ENCODE peak calls at places on chromosomes 11 and 22, in six cellular contexts. N, R, I, C, X and K are unnamed samples.

GRCh38 chr22:35023692-35024363 is 42.1 kb upstream of the ISX start:
- DNase-seq in N (peak), R (no peak), I (peak), C (peak), X (peak), K (peak)

GRCh38 chr11:8707541-8708270 is 25.1 kb downstream of the RPL27A start:
- DNase-seq in N (no peak), R (no peak), I (no peak), C (no peak), X (no peak), K (no peak)

GRCh38 chr11:94224078-94224477 is 80.3 kb upstream of the IZUMO1R start:
- DNase-seq in N (no peak), R (peak), I (no peak), C (no peak), X (no peak), K (no peak)

GRCh38 chr11:34667810-34668582 is 47.1 kb downstream of the EHF start:
- DNase-seq in N (no peak), R (no peak), I (no peak), C (no peak), X (no peak), K (peak)

GRCh38 chr11:78295991-78296930 is 107.5 kb downstream of the USP35 start:
- DNase-seq in N (no peak), R (peak), I (no peak), C (peak), X (no peak), K (peak)

GRCh38 chr11:34633990-34634725 is 13.3 kb downstream of the EHF start:
- DNase-seq in N (no peak), R (peak), I (no peak), C (no peak), X (no peak), K (no peak)

GRCh38 chr22:39731881-39732555 is 161.5 kb downstream of the CACNA1I start:
- DNase-seq in N (no peak), R (no peak), I (no peak), C (no peak), X (peak), K (no peak)

GRCh38 chr11:1219836-1220810 is 2.7 kb upstream of the MUC5B start:
- DNase-seq in N (peak), R (no peak), I (no peak), C (no peak), X (peak), K (no peak)

GRCh38 chr22:47586038-47586437 is 823.6 kb downstream of the TBC1D22A start:
- DNase-seq in N (no peak), R (no peak), I (no peak), C (no peak), X (no peak), K (no peak)

GRCh38 chr22:16989915-16990314 is 18.1 kb downstream of the GAB4 start:
- DNase-seq in N (no peak), R (no peak), I (no peak), C (no peak), X (no peak), K (no peak)

GRCh38 chr11:35321532-35322320 is 97.6 kb downstream of the SLC1A2 start:
- DNase-seq in N (no peak), R (peak), I (no peak), C (no peak), X (no peak), K (peak)

GRCh38 chr11:14315130-14315529 is 43.9 kb downstream of the RRAS2 start:
- DNase-seq in N (no peak), R (no peak), I (no peak), C (no peak), X (no peak), K (no peak)

GRCh38 chr11:101363706-101364275 is 220.0 kb downstream of the TRPC6 start:
- DNase-seq in N (no peak), R (no peak), I (no peak), C (no peak), X (no peak), K (peak)

GRCh38 chr11:43870981-43871550 is 9.6 kb upstream of the ALKBH3 start:
- DNase-seq in N (no peak), R (no peak), I (no peak), C (no peak), X (no peak), K (no peak)

GRCh38 chr11:61966673-61967176 is 709 bp downstream of the FTH1 start:
- DNase-seq in N (no peak), R (no peak), I (no peak), C (peak), X (no peak), K (peak)

GRCh38 chr11:94835571-94835970 is 67.4 kb downstream of the AMOTL1 start:
- DNase-seq in N (no peak), R (peak), I (no peak), C (peak), X (no peak), K (no peak)

GRCh38 chr22:30301995-30302809 is 12.9 kb upstream of the CASTOR1 start:
- DNase-seq in N (no peak), R (peak), I (no peak), C (peak), X (no peak), K (peak)

GRCh38 chr11:14519692-14520085 is 497 bp downstream of the PSMA1 start:
- DNase-seq in N (no peak), R (peak), I (no peak), C (no peak), X (no peak), K (no peak)

DNA sequence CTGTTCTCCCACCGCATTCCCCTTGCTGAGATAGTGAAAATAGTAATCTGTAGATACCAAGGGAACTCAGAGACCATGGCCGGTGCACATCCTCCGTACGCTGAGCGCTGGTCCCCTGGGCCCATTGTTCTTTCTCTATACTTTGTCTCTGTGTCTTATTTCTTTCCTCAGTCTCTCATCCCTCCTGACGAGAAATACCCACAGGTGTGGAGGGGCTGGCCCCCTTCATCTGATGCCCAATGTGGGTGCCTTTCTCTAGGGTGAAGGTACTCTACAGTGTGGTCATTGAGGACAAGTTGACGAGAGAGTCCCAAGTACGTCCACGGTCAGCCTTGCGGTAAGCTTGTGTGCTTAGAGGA is 41.6 kb downstream of the IGLL1 start:
- DNase-seq in N (peak), R (no peak), I (no peak), C (no peak), X (no peak), K (peak)
- H3K4ac ChIP-seq in N (no peak), R (no peak), I (no peak), C (no peak), X (no peak), K (peak)

GRCh38 chr11:30172872-30173271 is 57.9 kb upstream of the FSHB start:
- DNase-seq in N (no peak), R (no peak), I (no peak), C (no peak), X (no peak), K (no peak)
- H4K91ac ChIP-seq in N (no peak), R (no peak), I (no peak), C (no peak), X (no peak), K (no peak)

GRCh38 chr11:123393312-123393927 is 36.6 kb upstream of the GRAMD1B start:
- DNase-seq in N (no peak), R (no peak), I (no peak), C (no peak), X (no peak), K (no peak)
- H3K4me2 ChIP-seq in N (no peak), R (no peak), I (peak), C (no peak), X (no peak), K (no peak)

GRCh38 chr11:108866781-108867180 is 201.9 kb downstream of the DDX10 start:
- DNase-seq in N (no peak), R (no peak), I (no peak), C (no peak), X (no peak), K (no peak)
- H3K4ac ChIP-seq in N (no peak), R (no peak), I (no peak), C (no peak), X (no peak), K (no peak)

DNA sequence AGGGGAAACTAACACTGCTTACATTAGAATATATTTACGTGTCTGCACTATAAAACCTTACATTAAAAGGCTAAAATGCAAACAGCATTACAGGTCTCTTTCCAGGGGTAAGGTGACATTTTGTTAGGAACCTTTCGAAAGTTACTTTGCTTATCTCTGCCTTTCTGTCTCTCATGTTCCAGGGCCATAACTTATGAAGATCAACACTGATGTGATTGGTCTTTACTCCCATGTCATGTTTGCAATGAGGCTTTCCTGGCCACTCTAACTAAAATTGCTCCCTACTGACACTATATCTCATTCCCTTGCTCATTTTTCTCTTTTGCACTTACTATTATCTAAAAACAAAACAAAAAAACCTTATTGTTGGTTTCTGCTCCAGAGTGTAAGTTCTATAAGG is 119.0 kb downstream of the JRKL start:
- DNase-seq in N (no peak), R (no peak), I (no peak), C (no peak), X (no peak), K (no peak)
- H4K91ac ChIP-seq in N (no peak), R (no peak), I (no peak), C (no peak), X (no peak), K (no peak)

GRCh38 chr11:65915101-65915820 is 3.6 kb downstream of the C11orf68 start:
- DNase-seq in N (no peak), R (no peak), I (no peak), C (peak), X (no peak), K (no peak)
- H3K4me2 ChIP-seq in N (no peak), R (peak), I (no peak), C (peak), X (no peak), K (peak)

GRCh38 chr11:130874955-130875531 is 41.2 kb downstream of the SNX19 start:
- DNase-seq in N (no peak), R (no peak), I (no peak), C (no peak), X (no peak), K (no peak)

GRCh38 chr11:130876100-130876499 is 40.2 kb downstream of the SNX19 start:
- DNase-seq in N (no peak), R (no peak), I (no peak), C (no peak), X (no peak), K (no peak)

GRCh38 chr11:130874396-130874795 is 41.9 kb downstream of the SNX19 start:
- DNase-seq in N (no peak), R (peak), I (no peak), C (no peak), X (no peak), K (no peak)

GRCh38 chr11:130877532-130877931 is 38.7 kb downstream of the SNX19 start:
- DNase-seq in N (no peak), R (no peak), I (no peak), C (no peak), X (no peak), K (no peak)

GRCh38 chr11:130876931-130877330 is 39.3 kb downstream of the SNX19 start:
- DNase-seq in N (no peak), R (no peak), I (no peak), C (no peak), X (no peak), K (no peak)
- H3K4ac ChIP-seq in N (no peak), R (no peak), I (no peak), C (no peak), X (no peak), K (no peak)

DNA sequence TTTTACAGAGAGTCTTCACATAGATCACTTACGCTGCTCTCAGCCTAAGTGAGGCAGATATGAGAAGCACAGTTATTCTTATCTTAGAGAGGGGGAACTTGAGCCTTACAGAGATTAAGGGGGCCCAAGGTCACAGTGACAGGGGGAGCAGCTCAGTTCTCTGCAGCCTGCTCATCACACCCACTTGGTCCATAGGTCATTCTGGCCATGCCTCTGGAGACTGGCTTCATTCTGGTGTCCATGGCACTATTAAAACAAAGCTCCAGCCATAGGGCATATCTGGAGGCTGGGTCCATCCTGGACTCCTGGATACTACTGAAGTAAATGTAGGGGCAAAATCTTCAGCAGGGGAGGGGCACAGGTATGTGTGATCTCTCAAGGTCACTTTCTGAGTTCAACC is 5.9 kb downstream of the SLC5A4 start:
- DNase-seq in N (no peak), R (no peak), I (no peak), C (no peak), X (no peak), K (no peak)
- H4K91ac ChIP-seq in N (no peak), R (no peak), I (no peak), C (no peak), X (no peak), K (no peak)

DNA sequence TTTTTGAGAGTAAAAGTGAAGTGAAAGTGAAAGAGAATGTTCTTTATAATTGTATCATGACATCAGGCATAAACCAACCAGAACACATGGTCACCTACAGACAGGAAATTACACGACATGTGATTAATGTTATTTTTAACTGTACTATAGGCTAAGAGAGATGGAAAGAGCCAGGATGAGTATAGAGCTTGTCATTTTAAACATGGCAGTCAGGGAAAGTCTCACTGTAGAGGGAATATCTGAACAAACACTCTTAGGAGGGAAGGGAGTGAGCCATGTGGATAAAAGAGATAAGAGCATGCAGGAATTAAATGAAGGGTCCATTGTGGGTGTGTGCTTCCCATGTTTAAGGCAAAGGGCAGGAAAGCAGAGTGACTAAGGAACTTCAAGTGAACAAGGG is 599.1 kb upstream of the FAT3 start:
- DNase-seq in N (no peak), R (no peak), I (no peak), C (peak), X (no peak), K (no peak)
- H3K4me2 ChIP-seq in N (no peak), R (no peak), I (no peak), C (no peak), X (no peak), K (no peak)

GRCh38 chr11:65111537-65112225 is at the start of gene TM7SF2:
- DNase-seq in N (peak), R (peak), I (peak), C (peak), X (peak), K (peak)
- H3K4ac ChIP-seq in N (no peak), R (peak), I (peak), C (no peak), X (no peak), K (peak)